ENCODE peak calls at places on chromosome 14, in five cellular contexts. Z is mesenchymal stem cell, N is mesendoderm, H is neuronal stem cell, Q is IMR-90. D is an unnamed sample. For H3K79me1, the result is how much of the 10 kb centered on the place peaks cover.

GRCh38 chr14:89702151-89702936 is 252.2 kb downstream of the EFCAB11 start:
- DNase-seq in H (peak), Q (peak), N (no peak), Z (peak), D (no peak)

GRCh38 chr14:34328178-34328577 is 133.9 kb downstream of the SPTSSA start:
- DNase-seq in Z (no peak), N (no peak), H (no peak), Q (peak), D (no peak)

GRCh38 chr14:91354221-91354916 is 63.3 kb downstream of the CCDC88C start:
- DNase-seq in Z (no peak), H (no peak), Q (no peak), N (no peak), D (no peak)

GRCh38 chr14:64611358-64612020 is 61.7 kb downstream of the PPP1R36 start:
- DNase-seq in Q (peak), Z (peak), H (no peak), N (no peak), D (no peak)

GRCh38 chr14:94562019-94562418 is 777 bp downstream of the SERPINA4 start:
- DNase-seq in Q (no peak), N (no peak), Z (no peak), H (no peak), D (no peak)

GRCh38 chr14:70754989-70755388 is 54.3 kb downstream of the MAP3K9 start:
- DNase-seq in Z (no peak), H (no peak), N (peak), Q (no peak), D (no peak)

GRCh38 chr14:92589213-92589852 is 75.8 kb downstream of the RIN3 start:
- DNase-seq in Z (peak), N (peak), H (no peak), Q (peak), D (peak)

GRCh38 chr14:91163316-91163715 is 49.4 kb downstream of the DGLUCY start:
- DNase-seq in H (no peak), Q (no peak), N (no peak), Z (no peak), D (no peak)

GRCh38 chr14:26173581-26173980 is 424.3 kb downstream of the NOVA1 start:
- DNase-seq in H (no peak), N (no peak), Q (no peak), Z (peak), D (no peak)

GRCh38 chr14:105331575-105332351 is 17.2 kb downstream of the PACS2 start:
- DNase-seq in H (no peak), N (no peak), Z (no peak), Q (no peak), D (no peak)
- H3K79me1 ChIP-seq in H (under half), N (under half), Z (half or more), Q (under half), D (under half)

GRCh38 chr14:69553221-69553620 is 21.4 kb downstream of the CCDC177 start:
- DNase-seq in Z (peak), Q (peak), N (no peak), H (no peak), D (peak)
- H2AK5ac ChIP-seq in Z (no peak), Q (no peak), N (no peak), H (no peak), D (no peak)

GRCh38 chr14:100879782-100880181 is 23.7 kb downstream of the RTL1 start:
- DNase-seq in Q (no peak), H (no peak), Z (no peak), N (no peak), D (no peak)
- H4K8ac ChIP-seq in Q (no peak), H (no peak), Z (no peak), N (no peak), D (no peak)

DNA sequence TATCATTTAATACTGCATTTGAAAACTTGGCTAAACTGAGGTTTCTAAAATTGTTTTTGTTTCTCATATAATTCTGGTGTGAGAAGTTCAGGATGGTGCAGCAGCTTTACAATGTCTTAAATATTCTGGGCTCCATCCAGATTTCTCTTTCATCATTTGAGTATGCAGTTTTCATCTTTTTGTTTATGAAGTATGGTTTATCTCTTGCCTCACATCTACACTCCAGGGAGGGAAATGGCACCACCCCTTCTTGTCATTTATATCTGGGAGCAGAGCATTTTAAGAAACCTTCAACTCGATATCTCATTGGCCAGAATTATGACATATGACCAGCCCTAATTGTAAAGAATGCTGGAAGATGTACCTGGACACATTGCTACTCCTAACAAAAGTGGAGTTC is 24.3 kb downstream of the GEMIN2 start:
- DNase-seq in Z (no peak), H (no peak), N (no peak), Q (peak), D (no peak)
- H3K79me1 ChIP-seq in Z (under half), H (under half), N (under half), Q (under half), D (under half)

GRCh38 chr14:76947838-76948184 is 80.7 kb downstream of the IRF2BPL start:
- DNase-seq in Z (no peak), N (no peak), Q (no peak), H (no peak), D (no peak)
- H2AK5ac ChIP-seq in Z (peak), N (peak), Q (peak), H (no peak), D (peak)

DNA sequence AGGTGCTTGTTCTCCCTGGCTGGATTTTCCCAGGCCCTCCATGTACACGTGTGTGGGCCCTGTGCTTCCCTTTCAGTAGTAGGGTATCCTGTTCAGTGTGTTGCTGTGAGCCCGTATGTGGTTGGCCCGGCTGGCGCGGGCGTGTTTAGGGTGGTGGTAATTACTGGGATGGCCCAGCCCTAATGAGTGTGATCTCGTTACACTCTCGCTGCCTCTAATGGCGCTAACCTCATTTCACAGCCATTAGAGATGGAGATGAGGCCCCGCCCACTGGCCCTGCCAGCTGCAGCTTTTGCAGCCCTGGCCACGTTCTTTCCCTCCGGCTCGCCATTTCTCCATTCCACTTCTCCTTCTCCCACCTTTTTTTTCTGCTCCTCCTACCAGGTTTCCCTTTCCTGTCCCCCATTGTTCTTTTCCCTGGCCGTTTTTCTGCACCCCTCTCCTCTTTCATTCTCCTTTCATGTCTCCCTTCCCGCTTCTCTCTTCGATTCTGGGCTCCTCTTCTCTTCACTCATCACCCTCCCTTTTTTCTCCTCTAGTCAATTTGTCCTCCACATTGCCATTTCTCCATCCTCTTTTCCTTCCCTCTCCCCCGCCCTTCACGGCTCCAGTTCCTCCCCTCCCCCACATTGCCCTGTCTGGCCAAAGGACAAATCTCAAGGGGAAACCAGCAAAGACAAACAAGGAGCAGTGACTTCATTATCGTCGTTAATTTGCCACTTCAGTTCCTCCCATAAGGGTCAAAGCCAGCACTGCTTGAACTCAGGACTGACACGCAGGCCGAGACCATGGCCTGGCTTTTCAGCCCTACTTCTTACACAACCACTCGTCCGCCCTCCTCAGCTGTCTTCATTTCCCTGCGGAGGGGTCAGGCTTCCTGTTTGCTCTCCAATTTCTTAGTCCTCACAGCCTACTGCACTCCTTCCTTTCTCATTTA is 6.8 kb downstream of the ZFHX2 start:
- DNase-seq in H (no peak), Q (no peak), Z (no peak), N (peak), D (no peak)
- H4K8ac ChIP-seq in H (no peak), Q (no peak), Z (no peak), N (no peak), D (no peak)

GRCh38 chr14:105326568-105326867 is 12.0 kb downstream of the PACS2 start:
- DNase-seq in Q (no peak), Z (no peak), N (no peak), H (no peak), D (no peak)
- H3K79me1 ChIP-seq in Q (under half), Z (half or more), N (under half), H (under half), D (under half)

GRCh38 chr14:72545411-72546311 is 348.2 kb downstream of the DPF3 start:
- DNase-seq in H (no peak), N (no peak), Z (no peak), Q (no peak), D (no peak)
- H2AK5ac ChIP-seq in H (peak), N (no peak), Z (no peak), Q (no peak), D (no peak)

GRCh38 chr14:54451178-54451601 is 10.0 kb upstream of the CNIH1 start:
- DNase-seq in H (no peak), N (no peak), Z (no peak), Q (no peak), D (no peak)
- H4K8ac ChIP-seq in H (no peak), N (no peak), Z (no peak), Q (no peak), D (no peak)

D was measured in trophoblast cell.